ENCODE peak calls at places on chromosomes 13 and 19, in six cellular contexts. V is GM23248, X is hepatocyte, N is neural progenitor cell, K is SK-N-SH, Y is MM.1S. H is an unnamed sample. For H3K36me3, the result is how much of the 10 kb centered on the place peaks cover.

GRCh38 chr13:33547035-33547434 is 261.5 kb upstream of the STARD13 start:
- DNase-seq in V (no peak), Y (no peak), K (no peak), N (no peak), X (no peak), H (no peak)

GRCh38 chr13:63910406-63910957 is 2494.8 kb upstream of the PCDH20 start:
- DNase-seq in Y (no peak), X (peak), V (no peak), N (peak), K (no peak), H (no peak)

GRCh38 chr19:13544423-13544822 is 38.1 kb upstream of the CACNA1A start:
- DNase-seq in X (no peak), N (no peak), V (no peak), K (no peak), Y (no peak), H (no peak)

GRCh38 chr13:31067416-31068118 is 94.1 kb downstream of the HSPH1 start:
- DNase-seq in V (peak), K (no peak), N (no peak), X (no peak), Y (no peak), H (no peak)

GRCh38 chr19:53057904-53058579 is 13.5 kb downstream of the ERVV-2 start:
- DNase-seq in K (peak), Y (no peak), V (peak), X (peak), N (peak), H (no peak)

GRCh38 chr19:16385296-16385695 is 60.7 kb downstream of the KLF2 start:
- DNase-seq in V (no peak), K (no peak), X (no peak), N (no peak), Y (no peak), H (no peak)

GRCh38 chr13:95797016-95797415 is 120.1 kb downstream of the DNAJC3 start:
- DNase-seq in X (no peak), N (no peak), Y (no peak), K (no peak), V (no peak), H (no peak)

GRCh38 chr13:44540761-44541434 is 35.2 kb downstream of the TSC22D1 start:
- DNase-seq in V (no peak), X (no peak), K (no peak), Y (no peak), N (no peak), H (no peak)

GRCh38 chr13:40536443-40537113 is 129.9 kb downstream of the FOXO1 start:
- DNase-seq in N (no peak), K (no peak), V (no peak), Y (no peak), X (peak), H (peak)

GRCh38 chr13:26541041-26541440 is 16.4 kb upstream of the WASF3 start:
- DNase-seq in V (no peak), Y (no peak), X (no peak), N (no peak), K (no peak), H (no peak)
- TF ChIP-seq EZH2phosphoT487 in V (no peak), Y (no peak), X (no peak), N (no peak), K (no peak), H (no peak)

DNA sequence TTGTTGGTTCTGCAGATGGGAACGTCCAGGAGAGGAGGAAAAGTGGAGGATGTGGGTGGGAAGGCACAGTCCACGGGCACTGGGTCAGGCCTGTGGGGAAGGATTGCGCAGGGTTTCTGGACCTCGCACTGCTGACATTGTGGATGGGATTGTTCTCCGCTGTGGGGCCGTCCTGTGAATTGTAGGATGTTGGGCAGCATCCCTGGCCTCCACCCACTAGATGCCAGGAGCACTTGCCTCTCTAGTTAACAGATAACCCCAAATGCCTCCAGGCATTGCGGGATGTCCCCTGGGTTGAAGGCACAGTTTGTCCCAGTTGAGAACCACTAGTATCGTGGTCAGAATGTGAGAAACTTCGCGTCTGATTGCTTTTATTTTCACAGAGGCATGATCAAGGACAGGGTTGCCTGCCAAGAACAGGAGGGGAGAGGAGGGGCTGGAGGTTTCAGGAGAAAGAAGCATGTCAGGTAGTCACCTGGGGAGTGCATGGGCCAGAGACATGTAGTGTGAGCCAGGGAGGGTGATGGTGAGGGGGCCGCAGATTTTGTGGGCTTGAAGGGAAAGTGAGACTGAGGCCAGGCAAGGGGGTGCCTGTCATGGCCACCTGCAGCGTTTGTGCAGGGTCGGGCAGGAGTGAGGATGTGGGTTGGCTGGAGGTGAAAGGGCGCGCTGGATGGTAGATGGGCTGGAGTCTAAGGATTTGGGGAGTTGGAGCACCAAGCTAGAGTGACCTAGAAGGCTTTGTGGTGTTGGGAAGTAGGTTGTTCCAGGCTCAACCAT is 3.2 kb downstream of the ZNF628 start:
- DNase-seq in X (no peak), K (no peak), Y (no peak), V (no peak), N (no peak), H (no peak)
- H3K36me3 ChIP-seq in X (under half), K (under half), Y (under half), V (under half), N (under half), H (under half)

GRCh38 chr13:113448545-113448884 is 4.8 kb downstream of the ADPRHL1 start:
- DNase-seq in X (no peak), K (no peak), Y (no peak), V (no peak), N (no peak), H (peak)
- TF ChIP-seq EZH2phosphoT487 in X (no peak), K (no peak), Y (no peak), V (no peak), N (no peak), H (no peak)

DNA sequence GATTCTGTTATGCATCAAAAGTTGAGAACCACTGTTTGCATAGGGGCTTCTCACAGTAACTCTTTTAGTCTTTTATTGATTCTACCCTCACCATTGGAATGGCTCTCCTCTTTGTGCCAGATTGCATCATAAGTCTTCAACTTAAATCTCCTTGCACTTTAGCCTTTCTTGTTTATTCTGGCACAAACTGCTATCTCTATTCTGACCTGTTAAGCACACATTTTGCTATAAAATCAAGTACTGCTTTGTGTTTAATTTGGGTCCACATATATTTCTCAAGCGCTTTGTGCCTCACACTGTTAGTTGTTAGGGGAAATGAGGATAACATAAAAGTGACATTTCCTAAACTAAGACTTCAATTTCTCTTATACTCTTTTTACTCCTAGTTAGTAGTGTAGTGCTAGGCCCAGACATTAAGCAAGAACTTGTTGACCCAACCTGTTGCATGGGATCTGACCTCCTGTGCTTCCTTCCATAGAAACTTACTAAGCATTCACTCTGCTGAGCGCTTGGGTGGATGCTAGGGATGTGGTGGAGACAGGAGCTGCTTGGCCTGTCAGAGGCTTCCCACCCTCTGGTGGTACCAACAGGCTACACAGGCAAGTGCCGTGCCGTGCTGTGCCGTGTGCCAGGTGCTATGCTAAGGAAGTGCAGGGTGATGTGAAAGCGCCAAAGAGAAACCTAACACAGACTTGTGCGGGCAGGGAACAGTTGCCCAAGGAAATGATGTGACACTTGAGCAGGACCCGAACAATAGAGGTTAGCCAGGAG is 1.2 kb downstream of the UTP14C start:
- DNase-seq in K (no peak), N (no peak), Y (no peak), V (no peak), X (no peak), H (no peak)
- H3K36me3 ChIP-seq in K (half or more), N (under half), Y (under half), V (under half), X (under half), H (half or more)

DNA sequence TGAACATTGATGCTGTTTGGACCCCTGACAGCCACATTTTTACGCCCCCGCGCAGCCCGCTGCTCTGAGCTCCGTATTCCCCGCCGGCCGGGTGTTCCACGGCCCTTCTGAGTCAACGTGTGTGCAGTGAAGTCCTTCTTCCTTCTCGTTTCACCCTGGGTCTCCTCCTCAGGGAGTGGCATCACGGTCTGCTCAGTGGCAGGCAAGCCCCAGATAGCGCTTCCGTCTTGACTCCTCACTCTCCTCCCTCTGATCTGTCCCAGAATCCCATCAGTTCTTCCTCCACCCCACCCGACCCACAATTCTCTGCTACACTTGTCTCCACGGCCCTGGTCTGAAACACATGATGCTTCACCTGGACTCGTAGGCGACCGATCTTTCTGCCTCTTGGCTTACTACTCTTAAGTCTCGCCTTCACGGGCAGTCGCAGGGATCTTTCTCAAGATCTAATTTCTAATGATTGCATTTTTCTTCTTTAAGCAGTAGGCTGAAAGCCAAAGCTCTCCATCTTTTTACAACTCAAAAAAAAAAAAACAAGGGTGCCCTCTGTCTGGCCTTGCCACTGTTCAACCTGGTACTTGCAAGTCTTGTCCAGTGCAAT is 33.9 kb downstream of the CCNE1 start:
- DNase-seq in N (peak), X (peak), V (peak), K (peak), Y (no peak), H (peak)
- TF ChIP-seq EZH2phosphoT487 in N (no peak), X (no peak), V (no peak), K (no peak), Y (no peak), H (no peak)

GRCh38 chr19:23101241-23101640 is 15.6 kb upstream of the ZNF730 start:
- DNase-seq in V (no peak), Y (no peak), K (no peak), X (no peak), N (no peak), H (no peak)
- H3K36me3 ChIP-seq in V (under half), Y (under half), K (under half), X (under half), N (under half), H (half or more)

DNA sequence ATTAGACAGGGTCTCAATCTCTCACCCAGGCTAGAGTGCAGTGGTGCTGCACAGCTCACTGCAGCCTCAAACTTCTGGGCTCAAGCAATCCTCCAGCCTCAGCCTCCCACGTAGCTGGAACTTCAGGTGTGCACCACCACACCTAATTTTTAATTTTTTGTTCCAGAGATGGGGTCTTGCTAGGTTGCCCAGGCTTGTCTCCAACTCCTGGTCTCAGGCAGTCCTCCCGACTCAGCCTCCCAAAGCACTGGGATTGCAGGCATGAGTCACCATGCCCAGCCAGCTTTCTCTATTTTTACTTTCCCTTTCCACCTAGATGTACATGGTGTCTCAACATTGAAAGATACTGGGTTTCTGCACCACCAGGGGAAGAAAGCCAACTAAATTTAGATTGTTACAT is 13.7 kb upstream of the ZNF846 start:
- DNase-seq in Y (no peak), X (no peak), V (no peak), N (no peak), K (no peak), H (no peak)
- TF ChIP-seq EZH2phosphoT487 in Y (no peak), X (no peak), V (no peak), N (no peak), K (no peak), H (no peak)

GRCh38 chr19:45524575-45525129 is 17.4 kb downstream of the VASP start:
- DNase-seq in K (no peak), Y (no peak), N (no peak), X (no peak), V (no peak), H (no peak)

GRCh38 chr19:45518469-45518826 is 11.2 kb downstream of the VASP start:
- DNase-seq in V (no peak), X (peak), K (no peak), N (no peak), Y (no peak), H (no peak)

GRCh38 chr19:45526143-45526542 is 18.9 kb downstream of the VASP start:
- DNase-seq in V (peak), X (peak), N (peak), Y (no peak), K (peak), H (peak)

GRCh38 chr19:45523642-45524256 is 16.5 kb downstream of the VASP start:
- DNase-seq in K (peak), V (peak), N (peak), Y (peak), X (peak), H (peak)

GRCh38 chr19:45522010-45522941 is 15.0 kb downstream of the VASP start:
- DNase-seq in N (no peak), V (no peak), X (no peak), K (no peak), Y (no peak), H (no peak)
- H3K36me3 ChIP-seq in N (under half), V (half or more), X (under half), K (under half), Y (under half), H (under half)

GRCh38 chr13:97256343-97256783 is 34.2 kb downstream of the MBNL2 start:
- DNase-seq in X (peak), V (peak), N (no peak), Y (no peak), K (no peak), H (no peak)
- TF ChIP-seq EZH2phosphoT487 in X (no peak), V (no peak), N (no peak), Y (no peak), K (no peak), H (no peak)